ENCODE peak calls at places on chromosome 12, in five cellular contexts. One of them, this sample, is unnamed.

GRCh38 chr12:65885312-65885711 is 61.0 kb downstream of the HMGA2 start:
- DNase-seq in anterior cingulate cortex: no peak
- DNase-seq in NCI-H1092 treated with DMSO at 0.1 percent for 48 hours: no peak
- DNase-seq in endothelial cell: no peak
- DNase-seq in HT1080: no peak
- DNase-seq in this sample: no peak

GRCh38 chr12:120820885-120821510 is 83.2 kb downstream of the SPPL3 start:
- DNase-seq in anterior cingulate cortex: no peak
- DNase-seq in NCI-H1092 treated with DMSO at 0.1 percent for 48 hours: no peak
- DNase-seq in endothelial cell: no peak
- DNase-seq in HT1080: no peak
- DNase-seq in this sample: no peak

GRCh38 chr12:7068994-7069346 is 8.5 kb downstream of the C1S start:
- DNase-seq in anterior cingulate cortex: no peak
- DNase-seq in NCI-H1092 treated with DMSO at 0.1 percent for 48 hours: no peak
- DNase-seq in endothelial cell: no peak
- DNase-seq in HT1080: no peak
- DNase-seq in this sample: no peak

GRCh38 chr12:124323771-124324530 is 29.1 kb downstream of the RFLNA start:
- DNase-seq in anterior cingulate cortex: no peak
- DNase-seq in NCI-H1092 treated with DMSO at 0.1 percent for 48 hours: no peak
- DNase-seq in endothelial cell: no peak
- DNase-seq in HT1080: no peak
- DNase-seq in this sample: no peak

GRCh38 chr12:131441638-131442336 is 269.1 kb upstream of the SFSWAP start:
- DNase-seq in anterior cingulate cortex: no peak
- DNase-seq in NCI-H1092 treated with DMSO at 0.1 percent for 48 hours: no peak
- DNase-seq in endothelial cell: no peak
- DNase-seq in HT1080: no peak
- DNase-seq in this sample: no peak

GRCh38 chr12:130747867-130748740 is 32.0 kb upstream of the RIMBP2 start:
- DNase-seq in anterior cingulate cortex: peak
- DNase-seq in NCI-H1092 treated with DMSO at 0.1 percent for 48 hours: peak
- DNase-seq in endothelial cell: peak
- DNase-seq in HT1080: peak
- DNase-seq in this sample: peak

GRCh38 chr12:118188690-118189371 is 52.9 kb downstream of the PEBP1 start:
- DNase-seq in anterior cingulate cortex: peak
- DNase-seq in NCI-H1092 treated with DMSO at 0.1 percent for 48 hours: peak
- DNase-seq in endothelial cell: no peak
- DNase-seq in HT1080: no peak
- DNase-seq in this sample: peak

GRCh38 chr12:50297996-50298395 is 14.7 kb upstream of the LIMA1 start:
- DNase-seq in anterior cingulate cortex: no peak
- DNase-seq in NCI-H1092 treated with DMSO at 0.1 percent for 48 hours: no peak
- DNase-seq in endothelial cell: no peak
- DNase-seq in HT1080: no peak
- DNase-seq in this sample: no peak

GRCh38 chr12:46608431-46609280 is 217.1 kb downstream of the SLC38A4 start:
- DNase-seq in anterior cingulate cortex: no peak
- DNase-seq in NCI-H1092 treated with DMSO at 0.1 percent for 48 hours: no peak
- DNase-seq in endothelial cell: no peak
- DNase-seq in HT1080: peak
- DNase-seq in this sample: no peak

GRCh38 chr12:112116232-112117060 is 7.9 kb upstream of the NAA25 start:
- DNase-seq in anterior cingulate cortex: peak
- DNase-seq in NCI-H1092 treated with DMSO at 0.1 percent for 48 hours: peak
- DNase-seq in endothelial cell: peak
- DNase-seq in HT1080: peak
- DNase-seq in this sample: peak

GRCh38 chr12:132320767-132321211 is 8.6 kb downstream of the GALNT9 start:
- DNase-seq in anterior cingulate cortex: no peak
- DNase-seq in NCI-H1092 treated with DMSO at 0.1 percent for 48 hours: no peak
- DNase-seq in endothelial cell: no peak
- DNase-seq in HT1080: no peak
- DNase-seq in this sample: no peak

GRCh38 chr12:22477166-22477893 is 67.0 kb downstream of the C2CD5 start:
- DNase-seq in anterior cingulate cortex: no peak
- DNase-seq in NCI-H1092 treated with DMSO at 0.1 percent for 48 hours: no peak
- DNase-seq in endothelial cell: no peak
- DNase-seq in HT1080: peak
- DNase-seq in this sample: no peak

GRCh38 chr12:116459921-116460666 is 99.1 kb upstream of the MAP1LC3B2 start:
- DNase-seq in anterior cingulate cortex: no peak
- DNase-seq in NCI-H1092 treated with DMSO at 0.1 percent for 48 hours: no peak
- DNase-seq in endothelial cell: no peak
- DNase-seq in HT1080: no peak
- DNase-seq in this sample: peak

GRCh38 chr12:6653342-6653741 is 6.1 kb upstream of the ACRBP start:
- DNase-seq in anterior cingulate cortex: no peak
- DNase-seq in NCI-H1092 treated with DMSO at 0.1 percent for 48 hours: no peak
- DNase-seq in endothelial cell: no peak
- DNase-seq in HT1080: no peak
- DNase-seq in this sample: no peak

GRCh38 chr12:111840831-111841230 is 1.2 kb upstream of the MAPKAPK5 start:
- DNase-seq in anterior cingulate cortex: no peak
- DNase-seq in NCI-H1092 treated with DMSO at 0.1 percent for 48 hours: no peak
- DNase-seq in endothelial cell: no peak
- DNase-seq in HT1080: no peak
- DNase-seq in this sample: no peak

GRCh38 chr12:38847247-38847646 is 58.1 kb downstream of the CPNE8 start:
- DNase-seq in anterior cingulate cortex: no peak
- DNase-seq in NCI-H1092 treated with DMSO at 0.1 percent for 48 hours: no peak
- DNase-seq in endothelial cell: no peak
- DNase-seq in HT1080: no peak
- DNase-seq in this sample: no peak

GRCh38 chr12:100845095-100845494 is 50.5 kb downstream of the ANO4 start:
- DNase-seq in anterior cingulate cortex: no peak
- DNase-seq in NCI-H1092 treated with DMSO at 0.1 percent for 48 hours: no peak
- DNase-seq in endothelial cell: no peak
- DNase-seq in HT1080: peak
- DNase-seq in this sample: no peak

GRCh38 chr12:76883826-76884225 is 5.0 kb upstream of the CSRP2 start:
- DNase-seq in anterior cingulate cortex: no peak
- DNase-seq in NCI-H1092 treated with DMSO at 0.1 percent for 48 hours: no peak
- DNase-seq in endothelial cell: no peak
- DNase-seq in HT1080: peak
- DNase-seq in this sample: no peak

GRCh38 chr12:123270380-123271181 is 1.1 kb downstream of the CDK2AP1 start:
- DNase-seq in anterior cingulate cortex: no peak
- DNase-seq in NCI-H1092 treated with DMSO at 0.1 percent for 48 hours: no peak
- DNase-seq in endothelial cell: peak
- DNase-seq in HT1080: no peak
- DNase-seq in this sample: no peak

GRCh38 chr12:111211910-111212757 is 156.8 kb downstream of the PHETA1 start:
- DNase-seq in anterior cingulate cortex: no peak
- DNase-seq in NCI-H1092 treated with DMSO at 0.1 percent for 48 hours: no peak
- DNase-seq in endothelial cell: peak
- DNase-seq in HT1080: no peak
- DNase-seq in this sample: no peak

GRCh38 chr12:6752181-6752930 is 585 bp downstream of the MLF2 start:
- DNase-seq in anterior cingulate cortex: peak
- DNase-seq in NCI-H1092 treated with DMSO at 0.1 percent for 48 hours: peak
- DNase-seq in endothelial cell: peak
- DNase-seq in HT1080: peak
- DNase-seq in this sample: peak

GRCh38 chr12:46260913-46261476 is 7.8 kb downstream of the SLC38A1 start:
- DNase-seq in anterior cingulate cortex: no peak
- DNase-seq in NCI-H1092 treated with DMSO at 0.1 percent for 48 hours: no peak
- DNase-seq in endothelial cell: no peak
- DNase-seq in HT1080: no peak
- DNase-seq in this sample: no peak

GRCh38 chr12:121737421-121737820 is 24.9 kb downstream of the TMEM120B start:
- DNase-seq in anterior cingulate cortex: no peak
- DNase-seq in NCI-H1092 treated with DMSO at 0.1 percent for 48 hours: no peak
- DNase-seq in endothelial cell: no peak
- DNase-seq in HT1080: no peak
- DNase-seq in this sample: no peak

GRCh38 chr12:119802472-119802871 is 74.6 kb downstream of the CIT start:
- DNase-seq in anterior cingulate cortex: peak
- DNase-seq in NCI-H1092 treated with DMSO at 0.1 percent for 48 hours: no peak
- DNase-seq in endothelial cell: no peak
- DNase-seq in HT1080: no peak
- DNase-seq in this sample: no peak

GRCh38 chr12:96070670-96071279 is 35.4 kb upstream of the LTA4H start:
- DNase-seq in anterior cingulate cortex: no peak
- DNase-seq in NCI-H1092 treated with DMSO at 0.1 percent for 48 hours: peak
- DNase-seq in endothelial cell: no peak
- DNase-seq in HT1080: no peak
- DNase-seq in this sample: peak

This sample was measured in SK-N-DZ.